ENCODE peak calls at places on chromosomes 4 and X, in five cellular contexts. D is IMR-90, A is left ventricle myocardium inferior, M is psoas muscle, O is pancreas. J is an unnamed sample.

GRCh38 chr4:8202108-8202507 is 3.0 kb downstream of the SH3TC1 start:
- DNase-seq in D (no peak), A (no peak), M (no peak), O (no peak), J (no peak)

GRCh38 chr4:139454111-139454600 is at the start of gene RAB33B:
- DNase-seq in D (peak; percentile 86), A (no peak), M (no peak), O (no peak), J (no peak)

GRCh38 chr4:76624271-76624681 is 189.2 kb downstream of the SHROOM3 start:
- DNase-seq in D (peak; percentile 94), A (no peak), M (no peak), O (no peak), J (no peak)

GRCh38 chrX:23908219-23909003 is 605 bp downstream of the CXorf58 start:
- DNase-seq in D (no peak), A (no peak), M (no peak), O (no peak), J (no peak)

GRCh38 chr4:179307297-179308136 is 1865.3 kb upstream of the AGA start:
- DNase-seq in D (peak; percentile 23), A (no peak), M (no peak), O (no peak), J (no peak)

GRCh38 chr4:184811484-184812180 is 14.1 kb downstream of the ACSL1 start:
- DNase-seq in D (no peak), A (no peak), M (no peak), O (no peak), J (no peak)

GRCh38 chrX:111352424-111352823 is 59.6 kb downstream of the DCX start:
- DNase-seq in D (no peak), A (peak; percentile 23), M (peak; percentile 46), O (no peak), J (no peak)

GRCh38 chrX:283115-283845 is 2.1 kb downstream of the PLCXD1 start:
- DNase-seq in D (peak; percentile 83), A (peak; percentile 92), M (peak; percentile 92), O (peak; percentile 87), J (no peak)

GRCh38 chrX:75547783-75548182 is 24.9 kb upstream of the ZDHHC15 start:
- DNase-seq in D (no peak), A (peak; percentile 39), M (peak; percentile 52), O (peak; percentile 66), J (no peak)

GRCh38 chrX:139795196-139795595 is 87.2 kb upstream of the MCF2 start:
- DNase-seq in D (no peak), A (no peak), M (no peak), O (no peak), J (no peak)

GRCh38 chr4:87209696-87210095 is 10.7 kb downstream of the KLHL8 start:
- DNase-seq in D (no peak), A (peak; percentile 54), M (peak; percentile 72), O (no peak), J (no peak)

GRCh38 chr4:76589402-76589801 is 154.4 kb downstream of the SHROOM3 start:
- DNase-seq in D (peak; percentile 57), A (no peak), M (no peak), O (no peak), J (no peak)

GRCh38 chr4:55345980-55346850 is at the start of gene SRD5A3:
- DNase-seq in D (peak; percentile 71), A (peak; percentile 89), M (peak; percentile 93), O (peak; percentile 98), J (peak; percentile 24)

GRCh38 chr4:77473509-77473908 is 132.1 kb upstream of the CXCL13 start:
- DNase-seq in D (peak; percentile 4), A (no peak), M (no peak), O (no peak), J (no peak)

GRCh38 chr4:141346144-141346543 is 125.4 kb downstream of the ZNF330 start:
- DNase-seq in D (peak; percentile 74), A (no peak), M (no peak), O (no peak), J (no peak)

GRCh38 chrX:39827959-39828358 is 269.8 kb downstream of the BCOR start:
- DNase-seq in D (no peak), A (peak; percentile 21), M (no peak), O (no peak), J (no peak)

GRCh38 chr4:54099287-54099958 is 540 bp upstream of the GSX2 start:
- DNase-seq in D (no peak), A (no peak), M (no peak), O (no peak), J (no peak)

GRCh38 chr4:113707013-113707412 is 54.5 kb downstream of the CAMK2D start:
- DNase-seq in D (peak; percentile 74), A (no peak), M (no peak), O (no peak), J (no peak)

GRCh38 chrX:26597981-26598380 is 382.0 kb downstream of the MAGEB5 start:
- DNase-seq in D (peak; percentile 22), A (no peak), M (no peak), O (no peak), J (no peak)

GRCh38 chr4:15376594-15376993 is 51.2 kb upstream of the C1QTNF7 start:
- DNase-seq in D (peak; percentile 42), A (no peak), M (no peak), O (no peak), J (no peak)

GRCh38 chrX:150032742-150033141 is 94.5 kb upstream of the EOLA2 start:
- DNase-seq in D (peak; percentile 81), A (no peak), M (no peak), O (no peak), J (no peak)

GRCh38 chrX:132615396-132616131 is 126.7 kb upstream of the MBNL3 start:
- DNase-seq in D (peak; percentile 12), A (no peak), M (no peak), O (peak; percentile 58), J (no peak)

GRCh38 chrX:11766487-11766886 is 8.4 kb downstream of the MSL3 start:
- DNase-seq in D (no peak), A (no peak), M (no peak), O (no peak), J (no peak)

GRCh38 chr4:101977096-101977495 is 186.6 kb downstream of the BANK1 start:
- DNase-seq in D (peak; percentile 94), A (no peak), M (no peak), O (no peak), J (no peak)

GRCh38 chr4:55560096-55560495 is 13.4 kb upstream of the CLOCK start:
- DNase-seq in D (no peak), A (no peak), M (no peak), O (no peak), J (no peak)

GRCh38 chr4:148643851-148644250 is 201.6 kb upstream of the NR3C2 start:
- DNase-seq in D (no peak), A (no peak), M (no peak), O (no peak), J (no peak)

GRCh38 chr4:170599894-170600293 is 510.1 kb upstream of the AADAT start:
- DNase-seq in D (no peak), A (no peak), M (no peak), O (no peak), J (no peak)

GRCh38 chr4:89724716-89725115 is 112.2 kb downstream of the SNCA start:
- DNase-seq in D (peak; percentile 91), A (no peak), M (no peak), O (no peak), J (no peak)

GRCh38 chr4:57303012-57303751 is 193.0 kb upstream of the IGFBP7 start:
- DNase-seq in D (no peak), A (no peak), M (no peak), O (no peak), J (no peak)
- TF ChIP-seq CTCF in D (no peak), A (peak; percentile 53), M (no peak), O (no peak), J (no peak)

DNA sequence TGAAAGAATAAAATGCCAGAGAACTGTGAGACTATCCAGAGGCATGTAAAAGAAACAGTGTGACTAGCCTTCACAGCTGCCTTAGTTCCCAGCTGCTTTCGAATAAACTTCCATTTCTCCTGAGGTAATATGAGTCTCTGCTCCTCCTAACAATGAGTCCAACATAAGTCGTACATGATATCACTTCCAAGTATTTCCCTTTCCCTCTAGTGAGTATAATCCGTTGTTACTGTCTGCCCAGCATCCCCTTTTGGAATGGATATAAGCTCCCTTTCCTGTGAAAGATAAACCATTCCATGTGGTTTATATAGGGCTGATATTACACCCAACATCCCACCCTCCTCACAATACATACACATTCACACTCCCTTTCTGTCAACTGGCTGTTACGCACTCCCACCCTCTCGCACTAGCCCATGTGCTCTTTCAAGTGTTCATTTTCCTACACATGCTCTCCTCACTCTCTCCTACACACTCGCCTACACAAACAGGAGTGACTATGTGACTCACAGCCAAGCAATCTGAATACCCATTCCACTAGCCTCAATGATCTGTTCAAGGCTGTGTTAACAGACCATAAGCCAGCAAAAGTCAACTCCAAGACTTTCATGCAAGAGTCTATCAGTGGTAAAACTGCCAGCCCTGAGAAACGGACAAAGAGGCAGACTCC is 5.0 kb downstream of the NAF1 start:
- DNase-seq in D (peak; percentile 95), A (no peak), M (no peak), O (no peak), J (no peak)
- H3K4me3 ChIP-seq in D (peak overlapping the region; percentile 16), A (no peak overlapping the region), M (no peak overlapping the region), O (no peak overlapping the region), J (no peak overlapping the region)

DNA sequence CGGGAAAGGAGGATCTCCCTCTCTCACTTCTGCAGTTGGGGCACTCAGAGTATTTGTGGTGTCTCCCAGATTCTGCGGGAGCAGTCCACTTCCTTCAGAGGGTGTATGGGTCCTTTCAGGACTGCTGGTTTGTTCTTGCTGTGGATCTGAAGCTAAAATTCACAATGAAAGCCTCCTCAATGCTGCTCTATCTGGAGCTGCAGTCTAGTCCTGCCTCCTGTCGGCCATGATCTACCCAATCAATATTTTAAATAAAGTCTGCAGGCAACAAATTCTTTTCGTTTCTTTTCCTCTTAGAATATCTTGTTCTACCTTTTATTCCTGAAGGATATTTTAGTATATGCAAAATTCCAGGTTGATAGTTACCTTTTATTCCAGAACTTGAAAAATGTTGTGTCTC is 226.1 kb upstream of the AR start:
- DNase-seq in D (no peak), A (no peak), M (no peak), O (no peak), J (no peak)
- TF ChIP-seq CTCF in D (no peak), A (no peak), M (no peak), O (no peak), J (no peak)

GRCh38 chr4:177446571-177446970 is 4.3 kb upstream of the AGA start:
- DNase-seq in D (no peak), A (no peak), M (no peak), O (no peak), J (no peak)
- H3K4me3 ChIP-seq in D (no peak overlapping the region), A (no peak overlapping the region), M (no peak overlapping the region), O (no peak overlapping the region), J (no peak overlapping the region)

DNA sequence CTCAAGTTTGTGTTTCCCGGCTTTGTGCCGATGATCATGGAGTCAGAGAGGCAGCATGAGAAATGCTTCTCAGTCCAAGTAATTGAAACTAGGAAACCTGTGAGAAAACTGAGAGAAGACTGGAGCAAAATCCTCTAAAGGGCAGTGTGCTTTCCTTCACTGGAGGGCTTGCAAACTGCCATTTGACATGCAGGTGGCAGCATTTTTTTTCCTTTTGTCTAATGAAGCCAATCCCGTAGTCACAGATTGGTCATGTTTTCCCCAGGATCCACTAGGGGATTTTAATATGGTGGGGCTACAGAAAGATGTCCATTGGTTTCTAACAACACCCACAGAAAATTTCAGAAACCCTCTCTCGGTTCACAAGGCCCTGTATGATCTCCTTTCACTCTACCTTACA is 117.4 kb upstream of the NUDT10 start:
- DNase-seq in D (no peak), A (no peak), M (no peak), O (no peak), J (no peak)
- TF ChIP-seq CTCF in D (no peak), A (no peak), M (no peak), O (no peak), J (no peak)

J was measured in esophagus squamous epithelium.